ENCODE peak calls at places on chromosomes 6 and 20, in six cellular contexts. H is putamen, S is KBM-7, B is posterior vena cava, C is cardiac fibroblast, Z is psoas muscle. N is an unnamed sample.

GRCh38 chr6:44534291-44534690 is 146.8 kb downstream of the CDC5L start:
- DNase-seq in H (no peak), S (no peak), B (peak; percentile 30), C (no peak), Z (no peak), N (no peak)

GRCh38 chr20:38961530-38962043 is 557 bp upstream of the DHX35 start:
- DNase-seq in H (no peak), S (no peak), B (no peak), C (no peak), Z (no peak), N (no peak)

GRCh38 chr20:50343125-50343489 is 152.5 kb downstream of the CEBPB start:
- DNase-seq in H (no peak), S (no peak), B (no peak), C (no peak), Z (no peak), N (no peak)

GRCh38 chr20:48618631-48619030 is 209.2 kb downstream of the PREX1 start:
- DNase-seq in H (no peak), S (no peak), B (peak; percentile 76), C (no peak), Z (no peak), N (no peak)

GRCh38 chr6:35417979-35418661 is 34.0 kb upstream of the FANCE start:
- DNase-seq in H (peak; percentile 33), S (peak; percentile 96), B (no peak), C (no peak), Z (no peak), N (no peak)

GRCh38 chr6:16679050-16679449 is 82.2 kb downstream of the ATXN1 start:
- DNase-seq in H (no peak), S (no peak), B (no peak), C (no peak), Z (no peak), N (no peak)

GRCh38 chr6:78513856-78514255 is 353.5 kb upstream of the IRAK1BP1 start:
- DNase-seq in H (no peak), S (peak; percentile 15), B (no peak), C (peak; percentile 38), Z (no peak), N (no peak)

GRCh38 chr20:41540916-41541315 is 77.3 kb downstream of the CHD6 start:
- DNase-seq in H (no peak), S (no peak), B (no peak), C (no peak), Z (no peak), N (no peak)

GRCh38 chr6:33896391-33897192 is 92.8 kb upstream of the MLN start:
- DNase-seq in H (peak; percentile 10), S (no peak), B (no peak), C (peak; percentile 20), Z (no peak), N (no peak)

GRCh38 chr6:18307006-18307405 is 42.7 kb upstream of the DEK start:
- DNase-seq in H (no peak), S (no peak), B (no peak), C (peak; percentile 30), Z (no peak), N (no peak)

GRCh38 chr20:59829415-59830106 is 103.9 kb downstream of the SYCP2 start:
- DNase-seq in H (peak; percentile 74), S (no peak), B (peak; percentile 61), C (no peak), Z (no peak), N (no peak)

GRCh38 chr6:27669798-27670301 is 196.9 kb upstream of the ZNF184 start:
- DNase-seq in H (no peak), S (no peak), B (no peak), C (no peak), Z (no peak), N (no peak)

GRCh38 chr6:110699780-110700179 is 115.5 kb downstream of the CDK19 start:
- DNase-seq in H (no peak), S (no peak), B (no peak), C (no peak), Z (no peak), N (no peak)

GRCh38 chr20:20426472-20426907 is 58.6 kb downstream of the INSM1 start:
- DNase-seq in H (no peak), S (no peak), B (no peak), C (no peak), Z (no peak), N (no peak)

GRCh38 chr6:38973178-38974057 is 75.2 kb upstream of the GLP1R start:
- DNase-seq in H (peak; percentile 32), S (peak; percentile 57), B (no peak), C (peak; percentile 87), Z (no peak), N (no peak)

GRCh38 chr6:108801331-108801730 is 46.9 kb upstream of the ARMC2 start:
- DNase-seq in H (peak; percentile 9), S (peak; percentile 43), B (no peak), C (no peak), Z (no peak), N (no peak)

GRCh38 chr20:63178889-63179751 is 36.8 kb downstream of the YTHDF1 start:
- DNase-seq in H (peak; percentile 56), S (peak; percentile 35), B (no peak), C (peak; percentile 9), Z (peak; percentile 29), N (peak; percentile 45)

GRCh38 chr6:170446841-170447560 is 106.1 kb downstream of the PSMB1 start:
- DNase-seq in H (no peak), S (no peak), B (peak; percentile 63), C (no peak), Z (no peak), N (no peak)

GRCh38 chr6:91476000-91476399 is 889.1 kb upstream of the MAP3K7 start:
- DNase-seq in H (peak; percentile 3), S (peak; percentile 42), B (no peak), C (no peak), Z (no peak), N (no peak)

GRCh38 chr20:59145247-59145925 is 18.2 kb upstream of the ZNF831 start:
- DNase-seq in H (no peak), S (no peak), B (no peak), C (no peak), Z (no peak), N (no peak)

GRCh38 chr6:165726915-165727314 is 63.9 kb upstream of the PDE10A start:
- DNase-seq in H (no peak), S (no peak), B (no peak), C (peak; percentile 28), Z (no peak), N (no peak)

GRCh38 chr20:13274311-13274965 is 53.4 kb downstream of the ISM1 start:
- DNase-seq in H (no peak), S (no peak), B (no peak), C (no peak), Z (no peak), N (no peak)

GRCh38 chr20:51350941-51351631 is 191.4 kb downstream of the NFATC2 start:
- DNase-seq in H (no peak), S (no peak), B (peak; percentile 67), C (peak; percentile 97), Z (no peak), N (no peak)

GRCh38 chr6:157216570-157216969 is 106.7 kb downstream of the TMEM242 start:
- DNase-seq in H (no peak), S (no peak), B (no peak), C (no peak), Z (no peak), N (no peak)

GRCh38 chr6:166825553-166826145 is 130.7 kb downstream of the RNASET2 start:
- DNase-seq in H (no peak), S (no peak), B (no peak), C (peak; percentile 70), Z (no peak), N (no peak)

GRCh38 chr6:142942805-142943227 is 2.2 kb downstream of the HIVEP2 start:
- DNase-seq in H (no peak), S (peak; percentile 29), B (no peak), C (peak; percentile 75), Z (no peak), N (no peak)

GRCh38 chr20:49615401-49616153 is 47.6 kb upstream of the PTGIS start:
- DNase-seq in H (no peak), S (no peak), B (peak; percentile 52), C (no peak), Z (peak; percentile 76), N (no peak)

GRCh38 chr6:43784049-43784855 is 14.2 kb downstream of the VEGFA start:
- DNase-seq in H (no peak), S (no peak), B (peak; percentile 51), C (no peak), Z (no peak), N (no peak)

GRCh38 chr6:151338816-151339215 is 52.5 kb downstream of the ZBTB2 start:
- DNase-seq in H (no peak), S (no peak), B (no peak), C (no peak), Z (no peak), N (no peak)

GRCh38 chr20:31860431-31861345 is 9.6 kb downstream of the DUSP15 start:
- DNase-seq in H (no peak), S (no peak), B (peak; percentile 82), C (peak; percentile 61), Z (no peak), N (no peak)

GRCh38 chr6:83231146-83231545 is 38.0 kb downstream of the RWDD2A start:
- DNase-seq in H (no peak), S (no peak), B (no peak), C (peak; percentile 57), Z (no peak), N (no peak)

GRCh38 chr20:10079964-10080363 is 45.2 kb downstream of the ANKEF1 start:
- DNase-seq in H (no peak), S (no peak), B (no peak), C (peak; percentile 92), Z (no peak), N (no peak)

GRCh38 chr20:53712212-53712977 is 118.8 kb upstream of the ZNF217 start:
- DNase-seq in H (no peak), S (no peak), B (no peak), C (no peak), Z (no peak), N (no peak)

GRCh38 chr20:11582073-11582472 is 335.6 kb upstream of the BTBD3 start:
- DNase-seq in H (no peak), S (no peak), B (no peak), C (peak; percentile 5), Z (no peak), N (no peak)

GRCh38 chr20:5627463-5628050 is 122.6 kb upstream of the SHLD1 start:
- DNase-seq in H (no peak), S (no peak), B (no peak), C (no peak), Z (no peak), N (no peak)

GRCh38 chr6:87200469-87201174 is 45.3 kb downstream of the ZNF292 start:
- DNase-seq in H (no peak), S (no peak), B (no peak), C (peak; percentile 68), Z (peak; percentile 63), N (no peak)

GRCh38 chr6:153947817-153948447 is 91.1 kb upstream of the OPRM1 start:
- DNase-seq in H (no peak), S (peak; percentile 35), B (no peak), C (peak; percentile 25), Z (no peak), N (no peak)

GRCh38 chr6:160131636-160132296 is 10.2 kb downstream of the SLC22A1 start:
- DNase-seq in H (no peak), S (no peak), B (no peak), C (no peak), Z (no peak), N (no peak)

GRCh38 chr6:170007468-170008240 is 256.2 kb downstream of the ERMARD start:
- DNase-seq in H (no peak), S (no peak), B (no peak), C (no peak), Z (no peak), N (no peak)

N was measured in effector memory CD4-positive, alpha-beta T cell.